ENCODE peak calls at places on chromosomes 2 and 18, in four cellular contexts. C is ovary, O is fibroblast of lung, F is Peyer's patch. Z is an unnamed sample.

GRCh38 chr2:192230864-192231453 is 36.2 kb upstream of the TMEFF2 start:
- DNase-seq in F (no peak), O (peak), C (no peak), Z (no peak)

GRCh38 chr2:102621630-102622029 is 2.3 kb downstream of the SLC9A2 start:
- DNase-seq in C (no peak), O (no peak), F (no peak), Z (no peak)

GRCh38 chr2:205683179-205683978 is 1.1 kb downstream of the NRP2 start:
- DNase-seq in O (peak), C (no peak), F (no peak), Z (no peak)

GRCh38 chr2:240089306-240089705 is 36.0 kb upstream of the OR6B3 start:
- DNase-seq in O (no peak), C (no peak), F (no peak), Z (no peak)

GRCh38 chr18:49647496-49648168 is 85.8 kb downstream of the LIPG start:
- DNase-seq in O (peak), F (no peak), C (no peak), Z (no peak)

GRCh38 chr2:101116841-101117552 is 34.2 kb downstream of the TBC1D8 start:
- DNase-seq in F (no peak), C (no peak), O (no peak), Z (no peak)

GRCh38 chr2:24015562-24016375 is 5.9 kb downstream of the MFSD2B start:
- DNase-seq in F (no peak), C (no peak), O (peak), Z (no peak)

GRCh38 chr18:58535340-58536186 is 93.3 kb downstream of the ALPK2 start:
- DNase-seq in F (no peak), O (peak), C (no peak), Z (no peak)

GRCh38 chr2:10844083-10844482 is 31.5 kb upstream of the PDIA6 start:
- DNase-seq in C (no peak), O (peak), F (no peak), Z (peak)

GRCh38 chr2:109339519-109339991 is 210.6 kb downstream of the SH3RF3 start:
- DNase-seq in F (no peak), C (no peak), O (peak), Z (no peak)

GRCh38 chr2:73053316-73054114 is 18.0 kb downstream of the SFXN5 start:
- DNase-seq in O (peak), F (no peak), C (no peak), Z (no peak)

GRCh38 chr2:99507964-99508818 is 18.4 kb upstream of the REV1 start:
- DNase-seq in O (no peak), C (no peak), F (no peak), Z (no peak)

GRCh38 chr18:48554610-48555400 is 16.0 kb downstream of the CTIF start:
- DNase-seq in F (no peak), C (no peak), O (no peak), Z (no peak)
- H3K27ac ChIP-seq in F (no peak), C (no peak), O (no peak), Z (no peak)

DNA sequence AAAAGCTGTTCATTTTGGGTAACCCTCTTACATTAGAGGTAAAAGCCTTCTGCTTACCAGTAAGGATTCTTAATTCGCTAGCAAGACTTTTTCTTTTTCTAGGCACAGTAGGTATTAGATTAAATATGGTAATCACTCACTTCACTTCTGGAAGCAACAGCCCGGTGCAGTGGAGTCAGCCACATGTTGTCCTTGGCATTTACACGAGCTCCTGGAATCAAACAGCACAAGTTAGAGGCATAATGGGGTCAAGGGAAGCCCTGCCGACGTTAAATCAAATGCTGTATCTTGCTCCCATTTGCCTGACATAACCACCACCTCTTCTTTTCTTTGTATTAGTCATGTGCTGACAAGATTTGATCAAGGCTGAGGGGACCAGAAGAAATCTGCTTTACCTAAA is 174.1 kb downstream of the ANKRD44 start:
- DNase-seq in O (peak), F (no peak), C (no peak), Z (no peak)
- H3K27ac ChIP-seq in O (no peak), F (no peak), C (no peak), Z (no peak)

GRCh38 chr2:14053105-14053504 is 579.4 kb upstream of the LRATD1 start:
- DNase-seq in F (no peak), O (no peak), C (no peak), Z (no peak)
- H3K27ac ChIP-seq in F (no peak), O (no peak), C (no peak), Z (no peak)

DNA sequence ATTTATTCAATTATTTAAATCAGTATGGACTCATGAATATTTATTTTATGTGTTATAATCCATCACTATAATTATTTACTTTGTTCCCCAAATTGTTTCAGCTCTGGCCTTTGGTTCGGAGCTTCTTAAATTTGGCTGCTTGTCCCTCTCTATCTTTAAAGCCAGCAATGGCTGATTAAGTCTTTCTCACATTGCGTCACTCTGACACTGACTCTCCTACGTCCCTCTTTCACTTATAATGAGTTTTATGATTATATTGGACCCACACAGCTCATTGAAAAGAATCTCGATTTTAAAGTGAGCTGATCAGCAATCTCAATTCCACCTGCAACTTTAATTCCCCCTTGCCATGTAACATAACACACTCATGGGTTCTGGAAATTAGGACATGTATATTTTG is 185.2 kb upstream of the SLC39A10 start:
- DNase-seq in F (no peak), C (no peak), O (no peak), Z (no peak)
- H3K27ac ChIP-seq in F (no peak), C (no peak), O (no peak), Z (no peak)

DNA sequence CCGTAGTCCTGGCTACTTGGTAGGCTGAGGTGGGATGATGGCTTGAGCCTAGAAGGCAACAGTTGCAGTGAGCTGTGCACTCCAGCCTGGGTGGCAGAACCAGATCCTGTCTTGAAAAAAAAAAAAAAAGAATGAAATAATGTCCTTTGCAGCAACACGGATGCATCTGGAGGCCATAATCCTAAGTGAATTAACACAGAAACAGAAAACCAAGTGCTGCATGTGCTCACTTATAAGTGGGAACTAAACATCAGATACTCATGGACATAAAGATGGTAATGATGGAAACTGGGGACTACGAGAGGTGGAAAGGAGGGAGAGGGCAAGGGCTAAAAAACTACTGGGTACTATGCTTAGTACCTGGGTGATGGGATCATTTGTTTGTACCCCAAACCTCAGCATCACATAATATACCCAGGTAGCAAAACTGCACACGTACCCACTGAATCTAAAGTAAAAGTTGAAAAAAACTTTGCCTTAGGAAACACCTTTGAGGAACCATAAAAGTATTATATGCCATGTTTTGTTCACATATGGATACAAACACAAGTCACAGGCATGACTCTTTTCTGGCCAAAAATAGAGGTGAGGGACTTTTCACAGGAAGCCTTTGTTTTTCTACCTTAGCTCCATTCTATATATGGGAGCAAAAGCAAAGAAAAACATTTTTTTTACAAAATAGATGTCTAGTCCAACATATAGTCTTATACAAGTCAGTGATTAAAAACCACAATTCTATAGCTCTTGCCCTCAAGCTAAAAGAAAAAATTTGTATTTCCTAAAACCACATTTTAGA is 36.6 kb downstream of the GPR155 start:
- DNase-seq in C (no peak), F (no peak), O (no peak), Z (no peak)
- H3K27ac ChIP-seq in C (no peak), F (no peak), O (no peak), Z (no peak)